ENCODE peak calls at places on chromosome 17, in four cellular contexts. M, Z, U and X are unnamed samples.

GRCh38 chr17:61366076-61366714 is 33.4 kb upstream of the TBX2 start:
- DNase-seq in M (no peak), Z (no peak), U (no peak), X (no peak)

GRCh38 chr17:6989779-6990178 is 6.1 kb upstream of the ALOX12 start:
- DNase-seq in M (no peak), Z (no peak), U (no peak), X (no peak)

GRCh38 chr17:19883537-19884215 is 15.9 kb upstream of the ULK2 start:
- DNase-seq in M (no peak), Z (no peak), U (no peak), X (no peak)

GRCh38 chr17:4949321-4950074 is 1.2 kb upstream of the PFN1 start:
- DNase-seq in M (peak; percentile 82), Z (peak; percentile 46), U (peak; percentile 89), X (peak; percentile 89)

GRCh38 chr17:43597624-43598358 is 51.7 kb upstream of the ETV4 start:
- DNase-seq in M (no peak), Z (no peak), U (no peak), X (no peak)

GRCh38 chr17:20066253-20066652 is 57.1 kb downstream of the SPECC1 start:
- DNase-seq in M (peak; percentile 66), Z (peak; percentile 51), U (peak; percentile 76), X (peak; percentile 16)

GRCh38 chr17:73288534-73289302 is 23.1 kb downstream of the CDC42EP4 start:
- DNase-seq in M (peak; percentile 76), Z (peak; percentile 46), U (peak; percentile 61), X (peak; percentile 87)

GRCh38 chr17:51869387-51869786 is 289.1 kb downstream of the CA10 start:
- DNase-seq in M (no peak), Z (no peak), U (no peak), X (no peak)

GRCh38 chr17:30952645-30953393 is 18.0 kb upstream of the RNF135 start:
- DNase-seq in M (no peak), Z (no peak), U (peak; percentile 36), X (no peak)

GRCh38 chr17:15501282-15501681 is 33.9 kb upstream of the CDRT4 start:
- DNase-seq in M (no peak), Z (no peak), U (no peak), X (no peak)

GRCh38 chr17:57486416-57486815 is 230.1 kb downstream of the MSI2 start:
- DNase-seq in M (no peak), Z (no peak), U (no peak), X (no peak)

GRCh38 chr17:27345141-27345904 is 51.4 kb downstream of the WSB1 start:
- DNase-seq in M (no peak), Z (no peak), U (no peak), X (peak; percentile 48)

GRCh38 chr17:72850410-72850809 is 242.1 kb downstream of the SLC39A11 start:
- DNase-seq in M (no peak), Z (no peak), U (no peak), X (no peak)

GRCh38 chr17:83025636-83026280 is 53.7 kb upstream of the METRNL start:
- DNase-seq in M (peak; percentile 42), Z (no peak), U (no peak), X (no peak)

GRCh38 chr17:55286681-55287589 is 22.2 kb downstream of the HLF start:
- DNase-seq in M (no peak), Z (no peak), U (no peak), X (peak; percentile 36)

GRCh38 chr17:60256174-60256573 is 106.4 kb downstream of the CA4 start:
- DNase-seq in M (no peak), Z (no peak), U (no peak), X (no peak)

GRCh38 chr17:67082110-67082509 is 37.8 kb downstream of the CACNG1 start:
- DNase-seq in M (no peak), Z (no peak), U (no peak), X (no peak)

GRCh38 chr17:72590382-72590781 is 469.6 kb downstream of the SOX9 start:
- DNase-seq in M (no peak), Z (no peak), U (no peak), X (no peak)

GRCh38 chr17:32780721-32781120 is 96.2 kb downstream of the MYO1D start:
- DNase-seq in M (no peak), Z (no peak), U (no peak), X (no peak)

GRCh38 chr17:19386974-19387920 is at the start of gene MFAP4:
- DNase-seq in M (peak; percentile 81), Z (peak; percentile 56), U (peak; percentile 86), X (no peak)

GRCh38 chr17:60305141-60305540 is 86.8 kb downstream of the USP32 start:
- DNase-seq in M (no peak), Z (no peak), U (no peak), X (no peak)

GRCh38 chr17:64240741-64241347 is 22.2 kb downstream of the TEX2 start:
- DNase-seq in M (peak; percentile 78), Z (no peak), U (peak; percentile 65), X (no peak)

GRCh38 chr17:32494621-32495346 is 8.0 kb downstream of the CDK5R1 start:
- DNase-seq in M (no peak), Z (no peak), U (no peak), X (no peak)

GRCh38 chr17:19378416-19379293 is at the start of gene MAPK7:
- DNase-seq in M (no peak), Z (no peak), U (peak; percentile 55), X (no peak)

GRCh38 chr17:42387663-42388380 is 420 bp downstream of the STAT3 start:
- DNase-seq in M (no peak), Z (no peak), U (peak; percentile 77), X (peak; percentile 67)

GRCh38 chr17:57138956-57139576 is 54.0 kb downstream of the AKAP1 start:
- DNase-seq in M (no peak), Z (no peak), U (no peak), X (no peak)

GRCh38 chr17:62653002-62653830 is 25.7 kb downstream of the MRC2 start:
- DNase-seq in M (peak; percentile 78), Z (no peak), U (peak; percentile 79), X (peak; percentile 63)

GRCh38 chr17:9121186-9121820 is 100.0 kb downstream of the NTN1 start:
- DNase-seq in M (no peak), Z (no peak), U (no peak), X (no peak)

GRCh38 chr17:62713096-62713870 is 85.8 kb downstream of the MRC2 start:
- DNase-seq in M (no peak), Z (no peak), U (no peak), X (no peak)

GRCh38 chr17:67708378-67708777 is 9.4 kb upstream of the NOL11 start:
- DNase-seq in M (no peak), Z (no peak), U (no peak), X (no peak)

GRCh38 chr17:35793257-35793656 is 2.2 kb downstream of the MMP28 start:
- DNase-seq in M (peak; percentile 57), Z (no peak), U (no peak), X (no peak)

DNA sequence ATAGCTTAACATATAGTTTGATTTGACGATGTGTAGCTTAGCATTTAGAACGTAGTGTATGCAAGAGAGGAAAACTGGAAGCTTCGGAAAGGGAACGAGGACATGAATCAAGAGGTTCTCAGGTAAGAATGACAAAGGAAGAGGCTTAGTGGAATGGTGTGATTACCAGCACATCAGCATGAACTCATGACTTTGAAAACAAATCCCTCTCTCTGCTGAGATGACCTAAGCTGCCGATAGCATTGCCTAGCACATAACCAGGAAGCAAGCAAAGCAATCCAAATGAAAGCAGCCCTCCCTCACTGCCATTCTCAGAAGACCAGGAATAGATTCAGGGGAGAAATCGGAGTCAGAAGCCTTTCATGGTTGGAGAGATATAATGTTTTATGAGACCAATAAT is 51.3 kb upstream of the CCL1 start:
- DNase-seq in M (no peak), Z (no peak), U (no peak), X (no peak)
- H3K4me3 ChIP-seq in M (no peak overlapping the region), Z (no peak overlapping the region), U (no peak overlapping the region), X (no peak overlapping the region)

DNA sequence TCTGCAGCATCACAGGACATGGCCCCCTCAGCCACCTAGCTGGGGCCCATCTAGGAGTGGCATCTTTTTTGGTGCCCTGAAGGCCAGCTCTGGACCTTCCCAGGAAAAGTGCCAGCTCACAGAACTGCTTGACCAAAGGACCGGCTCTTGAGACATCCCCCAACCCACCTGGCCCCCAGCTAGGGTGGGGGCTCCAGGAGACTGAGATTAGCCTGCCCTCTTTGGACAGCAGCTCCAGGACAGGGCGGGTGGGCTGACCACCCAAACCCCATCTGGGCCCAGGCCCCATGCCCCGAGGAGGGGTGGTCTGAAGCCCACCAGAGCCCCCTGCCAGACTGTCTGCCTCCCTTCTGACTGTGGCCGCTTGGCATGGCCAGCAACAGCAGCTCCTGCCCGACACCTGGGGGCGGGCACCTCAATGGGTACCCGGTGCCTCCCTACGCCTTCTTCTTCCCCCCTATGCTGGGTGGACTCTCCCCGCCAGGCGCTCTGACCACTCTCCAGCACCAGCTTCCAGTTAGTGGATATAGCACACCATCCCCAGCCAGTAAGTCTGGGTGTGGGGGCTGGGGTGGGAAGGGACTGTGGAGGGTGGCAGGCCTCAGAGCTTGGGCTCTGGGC is 22.0 kb downstream of the RARA start:
- DNase-seq in M (no peak), Z (no peak), U (peak; percentile 56), X (peak; percentile 45)
- H3K4me3 ChIP-seq in M (no peak overlapping the region), Z (no peak overlapping the region), U (peak overlapping the region; percentile 52), X (no peak overlapping the region)

GRCh38 chr17:75151893-75152292 is 2.4 kb downstream of the JPT1 start:
- DNase-seq in M (no peak), Z (no peak), U (no peak), X (no peak)

GRCh38 chr17:75152971-75153853 is 1.1 kb downstream of the JPT1 start:
- DNase-seq in M (no peak), Z (no peak), U (peak; percentile 46), X (no peak)

GRCh38 chr17:75153854-75154194 is 488 bp downstream of the JPT1 start:
- DNase-seq in M (no peak), Z (no peak), U (peak; percentile 54), X (no peak)

GRCh38 chr17:75154195-75155106 is at the start of gene JPT1:
- DNase-seq in M (peak; percentile 99), Z (peak; percentile 96), U (peak; percentile 99), X (peak; percentile 98)

GRCh38 chr17:75152523-75152922 is 1.8 kb downstream of the JPT1 start:
- DNase-seq in M (no peak), Z (no peak), U (no peak), X (no peak)
- H3K4me3 ChIP-seq in M (no peak overlapping the region), Z (no peak overlapping the region), U (peak overlapping the region; percentile 82), X (peak overlapping the region; percentile 67)

DNA sequence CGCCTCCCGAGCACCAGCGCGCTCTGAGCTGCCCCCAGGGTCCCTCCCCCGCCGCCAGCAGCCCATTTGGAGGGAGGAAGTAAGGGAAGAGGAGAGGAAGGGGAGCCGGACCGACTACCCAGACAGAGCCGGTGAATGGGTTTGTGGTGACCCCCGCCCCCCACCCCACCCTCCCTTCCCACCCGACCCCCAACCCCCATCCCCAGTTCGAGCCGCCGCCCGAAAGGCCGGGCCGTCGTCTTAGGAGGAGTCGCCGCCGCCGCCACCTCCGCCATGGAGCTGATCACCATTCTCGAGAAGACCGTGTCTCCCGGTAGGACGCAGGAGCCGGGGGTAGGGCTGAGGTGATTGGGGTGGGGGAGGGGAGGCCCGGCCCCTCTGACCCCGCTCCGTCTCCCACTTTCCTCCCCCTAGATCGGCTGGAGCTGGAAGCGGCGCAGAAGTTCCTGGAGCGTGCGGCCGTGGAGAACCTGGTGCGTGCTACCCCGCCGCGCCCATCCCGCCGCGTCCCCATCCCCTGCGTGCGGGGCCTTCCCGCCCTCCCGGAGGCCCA is 329 bp downstream of the KPNB1 start:
- DNase-seq in M (peak; percentile 61), Z (peak; percentile 16), U (no peak), X (no peak)
- H3K4me3 ChIP-seq in M (peak overlapping the region; percentile 93), Z (peak overlapping the region; percentile 92), U (peak overlapping the region; percentile 92), X (peak overlapping the region; percentile 83)